ENCODE peak calls at places on chromosome 20, in four cellular contexts. P is heart left ventricle, C is GM23248, V is sigmoid colon. D is an unnamed sample.

GRCh38 chr20:20820104-20820503 is 107.7 kb upstream of the RALGAPA2 start:
- DNase-seq in C (peak), P (peak), V (no peak), D (no peak)

GRCh38 chr20:50848341-50848808 is 53.5 kb downstream of the BCAS4 start:
- DNase-seq in P (peak), C (peak), V (peak), D (peak)

GRCh38 chr20:62900692-62901584 is 25.4 kb downstream of the DIDO1 start:
- DNase-seq in P (no peak), C (peak), V (no peak), D (no peak)

GRCh38 chr20:59933296-59933848 is at the start of gene SYCP2:
- DNase-seq in C (peak), P (peak), V (peak), D (peak)

GRCh38 chr20:32329817-32330554 is 28.1 kb upstream of the ASXL1 start:
- DNase-seq in V (no peak), C (no peak), P (no peak), D (no peak)

GRCh38 chr20:37976862-37977261 is 56.4 kb downstream of the TTI1 start:
- DNase-seq in C (no peak), V (no peak), P (no peak), D (no peak)

GRCh38 chr20:16491277-16491912 is 81.9 kb downstream of the KIF16B start:
- DNase-seq in V (no peak), P (no peak), C (peak), D (no peak)

GRCh38 chr20:33301192-33301930 is 18.3 kb downstream of the BPIFB1 start:
- DNase-seq in V (no peak), C (peak), P (no peak), D (no peak)

GRCh38 chr20:408843-409696 is 971 bp downstream of the RBCK1 start:
- DNase-seq in C (peak), P (no peak), V (no peak), D (no peak)

GRCh38 chr20:49712918-49713778 is 530 bp downstream of the B4GALT5 start:
- DNase-seq in P (peak), C (no peak), V (peak), D (no peak)

GRCh38 chr20:23255658-23256385 is 94.8 kb upstream of the NXT1 start:
- DNase-seq in C (peak), V (no peak), P (no peak), D (peak)

GRCh38 chr20:6976535-6976934 is 209.0 kb downstream of the BMP2 start:
- DNase-seq in P (no peak), C (no peak), V (no peak), D (no peak)

GRCh38 chr20:19757973-19758887 is at the start of gene RIN2:
- DNase-seq in P (peak), C (peak), V (peak), D (peak)

GRCh38 chr20:25197870-25198190 is 2.3 kb downstream of the ENTPD6 start:
- DNase-seq in P (no peak), V (no peak), C (no peak), D (no peak)

GRCh38 chr20:23142162-23143050 is 56.3 kb upstream of the CD93 start:
- DNase-seq in C (no peak), P (no peak), V (peak), D (no peak)

GRCh38 chr20:50395258-50395729 is 114.9 kb upstream of the PTPN1 start:
- DNase-seq in P (peak), V (peak), C (peak), D (peak)

GRCh38 chr20:1225729-1226313 is at the start of gene RAD21L1:
- DNase-seq in P (peak), C (peak), V (peak), D (peak)

GRCh38 chr20:19430641-19431307 is 218.3 kb downstream of the SLC24A3 start:
- DNase-seq in P (no peak), V (no peak), C (no peak), D (no peak)

GRCh38 chr20:51579137-51579536 is 36.6 kb upstream of the NFATC2 start:
- DNase-seq in P (no peak), V (no peak), C (peak), D (peak)

GRCh38 chr20:44034451-44034850 is 119.8 kb downstream of the TOX2 start:
- DNase-seq in C (no peak), V (no peak), P (no peak), D (no peak)
- H3K4me3 ChIP-seq in C (no peak), V (no peak), P (no peak), D (no peak)

GRCh38 chr20:2796011-2796660 is 4.3 kb downstream of the CPXM1 start:
- DNase-seq in P (no peak), V (no peak), C (no peak), D (no peak)

GRCh38 chr20:2795451-2795850 is 5.0 kb downstream of the CPXM1 start:
- DNase-seq in P (no peak), C (no peak), V (no peak), D (no peak)

GRCh38 chr20:2794202-2794748 is 6.2 kb downstream of the CPXM1 start:
- DNase-seq in P (no peak), C (no peak), V (no peak), D (no peak)

GRCh38 chr20:2794866-2795447 is 5.5 kb downstream of the CPXM1 start:
- DNase-seq in C (no peak), P (no peak), V (no peak), D (no peak)

GRCh38 chr20:2793471-2793870 is 7.0 kb downstream of the CPXM1 start:
- DNase-seq in C (no peak), V (no peak), P (no peak), D (no peak)
- H3K4me3 ChIP-seq in C (no peak), V (no peak), P (no peak), D (no peak)

GRCh38 chr20:45470262-45470931 is 844 bp downstream of the WFDC2 start:
- DNase-seq in P (peak), C (peak), V (peak), D (no peak)

GRCh38 chr20:45467172-45467571 is 2.4 kb upstream of the WFDC2 start:
- DNase-seq in C (no peak), V (no peak), P (no peak), D (no peak)

GRCh38 chr20:45467861-45468260 is 1.7 kb upstream of the WFDC2 start:
- DNase-seq in V (no peak), C (no peak), P (no peak), D (no peak)

GRCh38 chr20:45469336-45470261 is at the start of gene WFDC2:
- DNase-seq in P (no peak), V (peak), C (no peak), D (no peak)

GRCh38 chr20:45470939-45471338 is 1.4 kb downstream of the WFDC2 start:
- DNase-seq in V (no peak), C (peak), P (no peak), D (no peak)
- H3K4me3 ChIP-seq in V (peak), C (peak), P (peak), D (no peak)

GRCh38 chr20:14336667-14337066 is 745 bp downstream of the FLRT3 start:
- DNase-seq in C (peak), V (no peak), P (no peak), D (no peak)
- H3K4me3 ChIP-seq in C (peak), V (peak), P (peak), D (peak)

DNA sequence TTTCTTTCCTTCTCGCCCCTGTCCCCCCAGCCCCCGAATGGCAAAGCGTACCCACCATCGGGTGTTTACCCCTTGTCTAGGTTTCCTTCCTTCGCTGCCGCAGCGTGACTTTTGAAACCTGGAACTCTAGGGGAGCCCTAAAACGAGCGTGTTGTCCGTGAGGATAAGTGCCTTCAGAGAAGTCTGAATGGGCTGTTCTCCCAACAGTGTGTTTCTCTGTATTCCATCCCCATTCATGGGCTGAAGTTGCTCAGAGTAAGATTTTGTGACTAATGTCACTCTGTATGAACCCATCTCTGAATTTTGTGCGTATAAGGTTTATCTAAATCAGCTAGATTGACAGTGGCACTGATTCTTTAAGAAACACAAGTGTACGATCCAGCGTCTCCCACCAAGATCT is 949 bp downstream of the MACROD2 start:
- DNase-seq in C (peak), V (no peak), P (no peak), D (peak)
- H3K4me3 ChIP-seq in C (peak), V (peak), P (peak), D (peak)